ENCODE peak calls at places on chromosomes 6 and 20, in four cellular contexts. H is HFFc6, K is fibroblast of mammary gland, B is Calu3. D is an unnamed sample.

GRCh38 chr20:44526129-44526528 is 4.3 kb upstream of the SERINC3 start:
- DNase-seq in B (peak; percentile 23), K (peak; percentile 58), H (peak; percentile 21), D (no peak)

GRCh38 chr20:17664025-17664638 is 17.9 kb downstream of the RRBP1 start:
- DNase-seq in K (peak; percentile 65), B (no peak), H (no peak), D (no peak)

GRCh38 chr6:39314273-39314790 is at the start of gene KCNK17:
- DNase-seq in B (no peak), K (no peak), H (no peak), D (no peak)

GRCh38 chr6:160051390-160051789 is 70.2 kb upstream of the SLC22A1 start:
- DNase-seq in B (no peak), K (no peak), H (no peak), D (no peak)

GRCh38 chr20:32124916-32125454 is 15.5 kb downstream of the TM9SF4 start:
- DNase-seq in H (no peak), K (no peak), B (no peak), D (no peak)

GRCh38 chr6:37785688-37786270 is 33.7 kb upstream of the ZFAND3 start:
- DNase-seq in H (no peak), B (no peak), K (peak; percentile 21), D (no peak)

GRCh38 chr20:2261105-2261504 is 34.7 kb upstream of the TGM3 start:
- DNase-seq in B (peak; percentile 2), K (no peak), H (no peak), D (no peak)

GRCh38 chr20:41318271-41318649 is 729 bp upstream of the ZHX3 start:
- DNase-seq in B (no peak), H (no peak), K (no peak), D (no peak)

GRCh38 chr6:14754636-14755513 is 491.0 kb upstream of the JARID2 start:
- DNase-seq in B (no peak), K (no peak), H (no peak), D (no peak)

GRCh38 chr20:25538838-25539665 is 46.3 kb downstream of the NINL start:
- DNase-seq in H (no peak), B (no peak), K (no peak), D (no peak)

GRCh38 chr6:157224178-157224956 is 99.0 kb downstream of the TMEM242 start:
- DNase-seq in H (no peak), B (no peak), K (no peak), D (no peak)

GRCh38 chr20:61599061-61599930 is 347.2 kb downstream of the CDH4 start:
- DNase-seq in K (no peak), H (no peak), B (no peak), D (no peak)

GRCh38 chr6:156840136-156840535 is 63.0 kb downstream of the ARID1B start:
- DNase-seq in K (peak; percentile 37), H (no peak), B (no peak), D (no peak)

GRCh38 chr20:33788351-33789049 is 22.6 kb upstream of the CHMP4B start:
- DNase-seq in B (peak; percentile 42), H (no peak), K (no peak), D (no peak)

GRCh38 chr20:10754809-10755208 is 81.0 kb upstream of the JAG1 start:
- DNase-seq in K (no peak), H (no peak), B (no peak), D (no peak)

GRCh38 chr20:58646703-58647102 is 4.4 kb upstream of the STX16 start:
- DNase-seq in H (no peak), B (no peak), K (no peak), D (no peak)

GRCh38 chr6:95686858-95687257 is 109.5 kb downstream of the MANEA start:
- DNase-seq in H (no peak), K (no peak), B (no peak), D (no peak)

GRCh38 chr6:159934181-159934580 is 34.7 kb upstream of the IGF2R start:
- DNase-seq in B (no peak), K (no peak), H (peak; percentile 30), D (no peak)

GRCh38 chr6:16319813-16320532 is 81.6 kb downstream of the GMPR start:
- DNase-seq in B (peak; percentile 37), K (peak; percentile 96), H (peak; percentile 97), D (peak; percentile 63)

GRCh38 chr6:108564178-108564577 is 3.5 kb downstream of the FOXO3 start:
- DNase-seq in B (no peak), K (peak; percentile 99), H (peak; percentile 98), D (no peak)

GRCh38 chr20:53395188-53395923 is 198.3 kb downstream of the ZNF217 start:
- DNase-seq in K (no peak), B (no peak), H (no peak), D (no peak)

GRCh38 chr6:152680151-152680550 is 17.5 kb upstream of the MYCT1 start:
- DNase-seq in H (no peak), B (no peak), K (no peak), D (no peak)

GRCh38 chr6:152685819-152686218 is 11.9 kb upstream of the MYCT1 start:
- DNase-seq in K (no peak), B (no peak), H (no peak), D (no peak)

GRCh38 chr6:152682141-152682540 is 15.6 kb upstream of the MYCT1 start:
- DNase-seq in B (no peak), K (no peak), H (no peak), D (no peak)

DNA sequence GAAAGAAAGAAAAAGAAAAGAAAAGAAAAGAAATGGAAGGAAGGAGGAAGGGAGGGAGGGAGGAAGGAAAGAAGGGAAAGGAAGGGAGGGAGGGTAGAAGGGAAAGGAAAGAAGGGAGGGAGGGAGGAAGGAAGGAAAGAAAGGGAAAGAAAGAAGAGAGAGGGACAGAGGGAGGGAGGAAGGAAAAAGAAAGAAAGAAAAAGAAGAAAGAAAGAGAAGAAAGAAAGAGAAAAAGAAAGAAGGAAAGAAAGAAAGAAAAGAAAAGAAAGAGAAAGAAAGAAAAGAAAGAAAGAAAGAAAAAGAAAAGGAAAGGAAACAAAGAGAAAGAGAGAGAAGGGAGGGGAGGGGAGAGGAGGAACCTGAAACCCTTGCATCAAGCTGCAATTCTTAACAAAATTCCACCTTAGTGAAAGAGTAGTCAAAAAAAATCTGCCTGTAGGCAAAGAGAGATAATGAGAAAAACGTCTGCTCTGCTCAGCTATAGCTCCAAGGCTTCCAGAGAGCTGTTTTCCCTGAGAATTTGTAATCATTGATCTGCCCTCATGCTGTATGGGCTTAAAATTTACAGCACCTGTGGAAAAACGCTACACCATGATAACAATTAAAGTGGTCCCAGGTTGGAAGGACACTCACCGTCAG is 16.7 kb upstream of the MYCT1 start:
- DNase-seq in B (no peak), H (no peak), K (no peak), D (no peak)
- TF ChIP-seq CTCF in B (no peak), H (no peak), K (no peak), D (no peak)

DNA sequence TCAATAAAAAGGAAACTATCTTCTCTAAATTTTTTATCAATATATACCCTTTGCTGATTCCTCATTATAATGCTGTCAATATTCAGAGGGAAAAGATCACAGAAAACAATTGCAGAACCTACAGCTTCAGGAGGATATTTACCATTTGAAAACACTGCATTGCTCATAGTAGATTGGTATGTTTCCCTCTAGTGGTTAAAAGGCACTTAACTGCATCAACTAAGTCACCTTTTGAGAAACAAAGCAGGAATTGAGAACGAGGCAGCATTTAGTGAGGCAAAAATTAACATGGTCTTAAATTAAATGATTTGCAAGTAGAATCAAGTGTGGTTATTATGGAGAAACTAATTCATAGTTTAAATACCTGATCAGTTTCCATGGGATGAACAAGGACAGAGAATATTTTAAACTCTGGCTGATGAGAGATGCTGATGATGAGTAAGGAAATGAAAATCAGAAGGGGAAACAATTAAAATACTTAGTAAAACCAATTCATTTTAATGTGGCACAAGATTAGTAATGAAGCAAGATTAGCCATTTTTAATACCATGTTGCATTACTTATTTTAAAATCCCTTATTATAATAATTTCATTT is 642.1 kb downstream of the EPHA7 start:
- DNase-seq in K (peak; percentile 0), B (no peak), H (no peak), D (no peak)
- TF ChIP-seq CTCF in K (peak; percentile 9), B (no peak), H (peak; percentile 51), D (no peak)

GRCh38 chr6:105519954-105520353 is 117.1 kb upstream of the PREP start:
- DNase-seq in H (peak; percentile 9), B (no peak), K (no peak), D (no peak)
- TF ChIP-seq CTCF in H (no peak), B (no peak), K (no peak), D (no peak)

GRCh38 chr20:43473058-43473704 is 15.5 kb downstream of the SRSF6 start:
- DNase-seq in B (no peak), K (no peak), H (no peak), D (no peak)
- TF ChIP-seq CTCF in B (no peak), K (no peak), H (no peak), D (no peak)

GRCh38 chr20:47678130-47678453 is 107.2 kb downstream of the SULF2 start:
- DNase-seq in K (no peak), B (no peak), H (no peak), D (no peak)
- TF ChIP-seq CTCF in K (no peak), B (no peak), H (peak; percentile 57), D (peak; percentile 16)

GRCh38 chr20:3966571-3966970 is 48.8 kb downstream of the RNF24 start:
- DNase-seq in B (no peak), H (no peak), K (no peak), D (no peak)

GRCh38 chr20:3971145-3971544 is 44.2 kb downstream of the RNF24 start:
- DNase-seq in K (no peak), H (no peak), B (no peak), D (no peak)

GRCh38 chr20:3972161-3972560 is 43.2 kb downstream of the RNF24 start:
- DNase-seq in H (no peak), K (no peak), B (no peak), D (no peak)

GRCh38 chr20:3973705-3974104 is 41.7 kb downstream of the RNF24 start:
- DNase-seq in K (no peak), B (no peak), H (no peak), D (no peak)

DNA sequence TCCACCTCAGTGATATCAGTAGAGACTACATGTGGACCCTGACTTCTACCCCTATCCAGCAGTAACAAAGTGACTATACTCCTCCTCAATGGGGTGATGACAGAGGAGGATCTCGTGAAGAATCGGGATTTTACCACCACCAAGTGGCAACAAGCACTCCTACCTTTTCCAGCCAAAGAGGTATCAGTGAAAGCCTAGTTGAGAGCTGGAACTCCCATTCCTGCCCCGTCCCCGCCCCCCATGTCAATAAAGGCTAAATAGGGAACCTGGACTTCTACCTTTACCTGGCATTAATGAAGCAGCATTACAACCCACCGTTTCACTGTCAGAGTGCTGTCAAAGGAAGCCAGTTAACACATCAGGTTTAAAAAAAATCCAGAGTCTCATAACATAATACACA is 45.3 kb downstream of the RNF24 start:
- DNase-seq in H (no peak), K (no peak), B (no peak), D (no peak)
- TF ChIP-seq CTCF in H (no peak), K (no peak), B (no peak), D (no peak)

GRCh38 chr6:105791569-105792318 is 294.4 kb upstream of the PRDM1 start:
- DNase-seq in K (no peak), B (no peak), H (no peak), D (no peak)

GRCh38 chr6:105793132-105793531 is 293.0 kb upstream of the PRDM1 start:
- DNase-seq in H (no peak), K (no peak), B (peak; percentile 43), D (no peak)

GRCh38 chr6:105789935-105790334 is 296.2 kb upstream of the PRDM1 start:
- DNase-seq in B (no peak), H (no peak), K (no peak), D (no peak)

GRCh38 chr6:105787747-105788146 is 298.4 kb upstream of the PRDM1 start:
- DNase-seq in H (no peak), K (no peak), B (no peak), D (no peak)

GRCh38 chr6:105790635-105791034 is 295.5 kb upstream of the PRDM1 start:
- DNase-seq in B (no peak), K (no peak), H (no peak), D (no peak)
- TF ChIP-seq CTCF in B (no peak), K (peak; percentile 13), H (peak; percentile 63), D (no peak)